ENCODE peak calls at places on chromosomes 11 and 22, in seven cellular contexts. F is astrocyte of the cerebellum; V is heart left ventricle; H is HL-60; Y is amniotic stem cell; R is nucleus accumbens; U is activated T-helper 9 cell treated with anti-CD3 and anti-CD28 coated beads, Interleukin-2, amount 50 U/mL, for 16 hours. K is an unnamed sample.

GRCh38 chr11:72758690-72759389 is 6.6 kb upstream of the ARAP1 start:
- DNase-seq in F (peak; percentile 76), V (peak; percentile 76), H (no peak), Y (no peak), R (no peak), U (no peak), K (no peak)

GRCh38 chr22:23391022-23391421 is 189.1 kb downstream of the IGLL1 start:
- DNase-seq in F (no peak), V (no peak), H (no peak), Y (no peak), R (no peak), U (no peak), K (no peak)

GRCh38 chr11:65611028-65611757 is 2.8 kb downstream of the MAP3K11 start:
- DNase-seq in F (no peak), V (peak; percentile 75), H (peak; percentile 85), Y (no peak), R (peak; percentile 76), U (no peak), K (no peak)

GRCh38 chr11:82865841-82866240 is 34.4 kb downstream of the PRCP start:
- DNase-seq in F (no peak), V (no peak), H (no peak), Y (no peak), R (no peak), U (no peak), K (no peak)

GRCh38 chr11:69948256-69949141 is 129.3 kb upstream of the FGF3 start:
- DNase-seq in F (no peak), V (no peak), H (no peak), Y (no peak), R (no peak), U (no peak), K (no peak)

GRCh38 chr11:29005401-29005980 is 897.3 kb downstream of the METTL15 start:
- DNase-seq in F (no peak), V (no peak), H (no peak), Y (no peak), R (no peak), U (no peak), K (no peak)

GRCh38 chr11:81596709-81597108 is 1137.0 kb downstream of the FAM181B start:
- DNase-seq in F (no peak), V (no peak), H (no peak), Y (no peak), R (no peak), U (no peak), K (no peak)

GRCh38 chr11:11074686-11075370 is 217.0 kb upstream of the ZBED5 start:
- DNase-seq in F (no peak), V (no peak), H (no peak), Y (no peak), R (no peak), U (no peak), K (no peak)

GRCh38 chr11:109960831-109961230 is 132.4 kb upstream of the ZC3H12C start:
- DNase-seq in F (peak; percentile 95), V (peak; percentile 77), H (no peak), Y (no peak), R (peak; percentile 39), U (no peak), K (no peak)

GRCh38 chr11:57340228-57340627 is 2.1 kb downstream of the P2RX3 start:
- DNase-seq in F (no peak), V (peak; percentile 54), H (no peak), Y (no peak), R (no peak), U (no peak), K (no peak)

GRCh38 chr11:34619062-34619516 is 1.8 kb upstream of the EHF start:
- DNase-seq in F (no peak), V (no peak), H (peak; percentile 25), Y (no peak), R (no peak), U (no peak), K (no peak)

GRCh38 chr11:1920909-1921575 is 1.5 kb downstream of the TNNT3 start:
- DNase-seq in F (no peak), V (no peak), H (no peak), Y (no peak), R (no peak), U (no peak), K (no peak)

GRCh38 chr11:77249427-77249826 is 52.1 kb downstream of the GDPD4 start:
- DNase-seq in F (no peak), V (no peak), H (no peak), Y (no peak), R (no peak), U (no peak), K (no peak)

GRCh38 chr11:47566166-47566546 is 757 bp downstream of the PTPMT1 start:
- DNase-seq in F (no peak), V (no peak), H (peak; percentile 25), Y (no peak), R (no peak), U (no peak), K (no peak)

GRCh38 chr22:38696606-38697005 is 4.1 kb downstream of the JOSD1 start:
- DNase-seq in F (peak; percentile 57), V (no peak), H (peak; percentile 32), Y (peak; percentile 56), R (no peak), U (no peak), K (no peak)

GRCh38 chr11:4019891-4020290 is 74.7 kb upstream of the RRM1 start:
- DNase-seq in F (no peak), V (no peak), H (no peak), Y (no peak), R (no peak), U (no peak), K (no peak)

GRCh38 chr22:28939394-28939793 is 56.0 kb downstream of the ZNRF3 start:
- DNase-seq in F (no peak), V (no peak), H (no peak), Y (no peak), R (no peak), U (no peak), K (no peak)

GRCh38 chr11:124944565-124944964 is 8.7 kb upstream of the HEPACAM start:
- DNase-seq in F (no peak), V (no peak), H (no peak), Y (no peak), R (no peak), U (no peak), K (no peak)

GRCh38 chr11:46295312-46295995 is 18.0 kb downstream of the CREB3L1 start:
- DNase-seq in F (no peak), V (peak; percentile 89), H (peak; percentile 13), Y (peak; percentile 36), R (peak; percentile 82), U (peak; percentile 60), K (peak; percentile 32)

K was measured in effector memory CD4-positive, alpha-beta T cell.